ENCODE peak calls at places on chromosomes 6 and 20, in four cellular contexts. I, N, Q and Z are unnamed samples.

GRCh38 chr6:136527831-136528230 is 22.4 kb downstream of the MAP7 start:
- DNase-seq in I (no peak), N (no peak), Q (no peak), Z (no peak)

GRCh38 chr20:20369353-20370086 is 1.6 kb downstream of the INSM1 start:
- DNase-seq in Q (no peak), I (peak), N (no peak), Z (no peak)

GRCh38 chr20:37469531-37469930 is 51.5 kb upstream of the NNAT start:
- DNase-seq in I (no peak), Q (no peak), N (no peak), Z (no peak)

GRCh38 chr20:56316483-56316882 is 42.3 kb upstream of the FAM210B start:
- DNase-seq in N (no peak), I (no peak), Q (no peak), Z (no peak)

GRCh38 chr6:152572395-152573061 is 64.6 kb downstream of the SYNE1 start:
- DNase-seq in Q (no peak), I (no peak), N (no peak), Z (peak)

GRCh38 chr6:111566873-111567517 is 38.7 kb downstream of the TRAF3IP2 start:
- DNase-seq in Q (no peak), N (peak), I (no peak), Z (no peak)

GRCh38 chr6:38648629-38649028 is 8.9 kb upstream of the BTBD9 start:
- DNase-seq in I (no peak), Q (no peak), N (no peak), Z (no peak)

GRCh38 chr20:11585752-11586352 is 331.8 kb upstream of the BTBD3 start:
- DNase-seq in I (no peak), N (no peak), Q (no peak), Z (peak)

GRCh38 chr6:169589293-169589692 is 112.5 kb downstream of the WDR27 start:
- DNase-seq in N (no peak), Q (no peak), I (peak), Z (peak)

GRCh38 chr20:55446301-55446700 is 559.0 kb downstream of the CBLN4 start:
- DNase-seq in N (no peak), Q (no peak), I (no peak), Z (no peak)

GRCh38 chr20:13610205-13610604 is 28.5 kb downstream of the TASP1 start:
- DNase-seq in Q (no peak), N (no peak), I (no peak), Z (peak)

GRCh38 chr20:20022498-20022897 is 5.3 kb downstream of the NAA20 start:
- DNase-seq in N (no peak), Q (no peak), I (peak), Z (no peak)

GRCh38 chr20:5887386-5887785 is 62.9 kb downstream of the TRMT6 start:
- DNase-seq in Q (no peak), I (no peak), N (no peak), Z (no peak)

GRCh38 chr20:44464514-44464913 is 11.2 kb upstream of the TTPAL start:
- DNase-seq in N (no peak), I (no peak), Q (no peak), Z (no peak)

GRCh38 chr20:44461803-44462174 is 13.9 kb upstream of the TTPAL start:
- DNase-seq in N (no peak), Q (no peak), I (no peak), Z (no peak)

GRCh38 chr20:44463466-44463865 is 12.2 kb upstream of the TTPAL start:
- DNase-seq in N (no peak), I (no peak), Q (no peak), Z (no peak)

GRCh38 chr20:44460795-44461141 is 14.9 kb upstream of the TTPAL start:
- DNase-seq in Q (no peak), N (no peak), I (no peak), Z (peak)

DNA sequence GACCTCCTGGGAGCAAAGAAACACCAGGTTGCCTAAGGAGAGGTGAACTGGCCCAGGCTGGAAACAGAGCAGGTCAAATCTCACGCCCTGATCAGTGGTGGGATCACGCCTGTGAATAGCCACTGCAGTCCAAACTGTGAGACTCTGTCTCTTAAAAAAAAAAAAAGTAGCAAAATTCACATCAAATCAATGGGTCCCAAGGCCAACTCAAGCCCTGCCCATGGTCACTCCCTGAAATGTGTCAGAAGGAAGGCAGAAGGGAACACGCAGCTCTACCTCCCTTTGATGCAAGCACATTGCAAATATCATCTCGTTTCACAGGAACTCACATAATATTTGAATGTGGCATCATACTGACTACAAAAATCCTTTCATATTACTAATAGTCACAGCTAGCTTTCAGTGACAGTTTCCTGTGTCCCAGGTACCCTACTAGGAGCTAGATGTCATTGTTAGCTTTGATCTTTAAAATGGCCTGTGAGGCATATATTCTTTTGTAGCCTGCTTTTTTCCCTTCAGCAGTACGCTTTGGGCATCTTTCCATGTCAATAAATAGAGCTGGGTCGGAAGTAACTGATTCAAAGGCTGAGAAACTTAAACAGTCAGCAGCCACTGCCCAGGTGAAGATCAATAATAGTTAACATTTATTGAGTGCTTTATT is 14.4 kb upstream of the TTPAL start:
- DNase-seq in Q (no peak), N (no peak), I (no peak), Z (no peak)
- TF ChIP-seq CTCF in Q (no peak), N (no peak), I (no peak), Z (no peak)

GRCh38 chr20:45470939-45471338 is 1.4 kb downstream of the WFDC2 start:
- DNase-seq in I (no peak), N (no peak), Q (no peak), Z (peak)

GRCh38 chr20:45469336-45470261 is at the start of gene WFDC2:
- DNase-seq in N (no peak), I (no peak), Q (no peak), Z (no peak)

GRCh38 chr20:45467172-45467571 is 2.4 kb upstream of the WFDC2 start:
- DNase-seq in N (no peak), I (no peak), Q (no peak), Z (no peak)

GRCh38 chr20:45467861-45468260 is 1.7 kb upstream of the WFDC2 start:
- DNase-seq in N (peak), I (no peak), Q (no peak), Z (no peak)

GRCh38 chr20:45470262-45470931 is 844 bp downstream of the WFDC2 start:
- DNase-seq in Q (peak), I (peak), N (no peak), Z (no peak)
- H3K4me3 ChIP-seq in Q (peak), I (no peak), N (peak), Z (peak)

DNA sequence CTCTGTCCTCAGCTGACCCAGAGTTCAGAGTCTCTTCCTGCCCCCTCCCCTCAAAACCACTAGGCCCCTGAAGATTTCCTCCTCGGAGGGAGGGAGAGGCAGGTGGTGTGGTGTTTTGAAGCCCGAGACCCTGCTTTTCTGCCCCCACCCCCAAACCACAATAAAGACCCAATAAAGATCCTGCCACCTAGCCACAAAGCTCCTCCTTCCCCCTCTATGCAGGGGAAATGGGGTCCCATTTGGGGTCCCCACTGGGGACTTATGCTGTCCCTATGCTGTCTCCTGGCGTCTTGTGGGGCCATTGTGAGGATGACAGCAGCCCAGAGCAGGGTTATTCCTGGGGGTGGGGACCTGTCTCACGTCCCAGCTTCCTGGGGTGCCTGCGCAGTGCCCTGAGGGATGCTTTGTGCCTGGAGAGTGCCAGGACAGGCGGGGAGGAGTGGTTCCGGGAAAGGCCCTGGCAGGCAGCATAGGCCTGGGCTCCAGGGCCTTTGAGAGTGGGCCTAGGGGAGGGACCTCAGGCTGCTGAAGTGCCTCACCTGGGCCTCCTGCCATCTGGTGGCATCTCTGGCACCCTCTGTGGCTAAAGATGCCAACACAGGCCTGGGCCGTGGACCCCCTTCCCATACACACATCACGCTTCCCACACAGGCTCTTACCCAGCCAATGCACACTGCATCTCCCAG is 8.0 kb upstream of the ARMC12 start:
- DNase-seq in N (no peak), Q (peak), I (peak), Z (no peak)
- TF ChIP-seq CTCF in N (no peak), Q (no peak), I (no peak), Z (no peak)

DNA sequence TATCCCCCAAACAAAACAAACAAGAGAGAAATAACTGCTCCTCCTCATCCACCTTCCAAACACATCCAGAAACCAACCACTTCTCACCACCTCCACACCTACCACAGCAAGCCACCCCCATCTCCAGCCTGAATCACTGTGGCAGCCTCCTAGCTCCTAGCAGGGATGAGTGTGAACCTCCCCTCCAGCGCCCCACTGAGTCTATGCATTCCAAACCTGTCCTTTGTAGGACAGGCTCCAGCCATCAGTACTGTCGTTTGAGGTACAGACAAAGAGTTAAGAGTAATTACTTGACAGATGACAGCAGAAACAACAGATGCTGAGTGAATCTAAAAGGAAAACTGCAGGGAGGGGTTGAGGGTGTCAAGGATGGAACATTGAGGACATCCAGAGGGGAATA is 2.4 kb downstream of the METTL24 start:
- DNase-seq in N (no peak), I (no peak), Q (no peak), Z (no peak)
- H3K4me3 ChIP-seq in N (no peak), I (no peak), Q (no peak), Z (no peak)

GRCh38 chr6:52207066-52207465 is 20.9 kb downstream of the IL17A start:
- DNase-seq in Q (no peak), N (no peak), I (no peak), Z (no peak)
- TF ChIP-seq CTCF in Q (no peak), N (no peak), I (peak), Z (no peak)

GRCh38 chr6:26659042-26659359 is 545 bp downstream of the ZNF322 start:
- DNase-seq in I (no peak), N (no peak), Q (no peak), Z (no peak)

GRCh38 chr6:26657268-26657667 is 2.3 kb downstream of the ZNF322 start:
- DNase-seq in N (no peak), Q (no peak), I (no peak), Z (no peak)

DNA sequence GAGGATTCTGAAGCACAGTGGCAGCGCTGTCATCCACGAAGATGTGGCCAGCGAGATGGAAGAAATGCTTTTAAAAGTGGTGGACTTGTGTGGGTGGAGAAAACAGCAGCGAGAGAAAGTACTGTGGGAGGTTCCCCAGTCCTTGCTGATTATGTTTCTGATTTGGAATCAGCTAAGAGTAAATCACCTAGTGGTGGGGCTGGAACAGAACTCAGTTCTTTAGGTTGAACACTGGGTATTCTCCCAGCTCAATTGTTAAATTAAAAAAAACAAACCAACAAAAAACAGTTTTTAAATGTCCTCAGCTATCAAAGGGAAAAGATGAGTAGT is 515 bp upstream of the ZNF322 start:
- DNase-seq in Q (no peak), N (no peak), I (no peak), Z (peak)
- H3K4me3 ChIP-seq in Q (peak), N (peak), I (peak), Z (peak)

DNA sequence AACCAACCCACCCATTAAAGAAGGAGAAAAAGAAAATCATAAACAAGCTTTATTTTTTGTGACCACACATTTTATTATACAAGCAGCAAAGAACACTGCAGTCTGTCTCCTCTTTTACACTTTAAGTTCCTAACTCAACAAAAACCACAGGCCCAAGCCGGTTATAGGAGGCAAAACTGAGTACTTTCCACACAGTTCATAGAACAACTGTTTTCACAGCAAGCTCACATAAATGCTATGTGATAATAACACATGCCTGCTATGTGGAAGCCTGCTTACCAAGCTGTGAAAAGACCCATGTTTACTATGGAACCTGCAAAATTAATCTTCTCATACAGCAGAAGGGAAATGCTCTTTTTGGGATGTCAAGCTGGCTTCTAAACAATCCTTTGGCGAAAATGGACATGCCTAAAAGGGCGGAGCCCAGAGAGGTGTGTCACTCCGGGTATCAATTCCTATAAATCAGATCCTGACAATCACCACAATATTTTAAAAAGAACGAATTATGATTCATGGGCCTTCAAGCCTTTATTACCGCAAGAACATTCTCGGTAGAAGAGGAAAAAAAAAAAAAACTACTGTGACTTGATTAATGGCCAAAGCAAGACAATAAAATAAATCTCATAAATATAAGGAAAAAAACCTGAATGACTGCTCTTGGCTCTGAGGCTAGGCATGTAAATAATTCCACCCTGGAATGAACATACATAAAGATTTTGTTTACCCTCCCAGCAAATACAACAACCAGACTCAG is 2.6 kb downstream of the TRERF1 start:
- DNase-seq in N (no peak), I (no peak), Q (no peak), Z (no peak)
- TF ChIP-seq CTCF in N (no peak), I (no peak), Q (no peak), Z (no peak)